ENCODE peak calls at places on chromosomes 11 and 22, in ten cellular contexts. C is suprapubic skin, D is HepG2, V is sigmoid colon, L is K562, F is transverse colon, J is prostate gland, R is SK-N-SH, X is endothelial cell of umbilical vein, N is GM23338. Y is an unnamed sample.

GRCh38 chr11:117230981-117231636 is 764 bp downstream of the PCSK7 start:
- DNase-seq in L (no peak), N (peak), D (no peak), R (no peak), J (no peak), C (peak), X (no peak), F (peak), V (no peak), Y (no peak)

GRCh38 chr11:96486890-96487633 is 97.2 kb downstream of the JRKL start:
- DNase-seq in R (no peak), X (no peak), F (peak), N (peak), L (peak), V (no peak), J (peak), D (peak), C (no peak), Y (peak)

GRCh38 chr11:95282337-95282751 is 51.3 kb upstream of the SESN3 start:
- DNase-seq in D (peak), X (no peak), J (no peak), F (no peak), N (peak), L (no peak), V (peak), R (no peak), C (no peak), Y (no peak)

GRCh38 chr22:31439805-31440204 is 40.4 kb downstream of the DRG1 start:
- DNase-seq in V (no peak), C (no peak), F (no peak), X (no peak), J (no peak), R (no peak), L (no peak), D (no peak), N (no peak), Y (no peak)

GRCh38 chr11:3219281-3219892 is 774 bp upstream of the MRGPRG start:
- DNase-seq in V (peak), D (no peak), L (no peak), N (no peak), F (peak), J (no peak), C (peak), X (no peak), R (no peak), Y (peak)

GRCh38 chr11:102010776-102011500 is 36.3 kb upstream of the CFAP300 start:
- DNase-seq in N (peak), X (peak), J (peak), R (peak), V (no peak), C (peak), D (peak), F (peak), L (peak), Y (peak)

GRCh38 chr11:34972892-34973291 is 56.5 kb downstream of the PDHX start:
- DNase-seq in C (no peak), R (no peak), J (no peak), N (no peak), D (no peak), L (no peak), V (no peak), X (no peak), F (no peak), Y (no peak)

GRCh38 chr22:33579448-33580093 is 340.7 kb downstream of the LARGE1 start:
- DNase-seq in N (peak), D (peak), R (peak), L (peak), X (no peak), V (peak), C (peak), F (peak), J (peak), Y (peak)

GRCh38 chr22:35149149-35149548 is 83.2 kb downstream of the ISX start:
- DNase-seq in L (no peak), N (no peak), R (no peak), F (no peak), J (no peak), D (no peak), C (no peak), X (no peak), V (no peak), Y (no peak)

GRCh38 chr11:1298695-1299492 is 10.5 kb downstream of the TOLLIP start:
- DNase-seq in D (peak), X (no peak), C (peak), L (peak), V (peak), J (peak), N (peak), R (no peak), F (peak), Y (peak)

GRCh38 chr22:50498322-50498861 is 9.1 kb downstream of the LMF2 start:
- DNase-seq in F (peak), N (peak), R (peak), J (peak), D (peak), L (peak), C (peak), X (peak), V (no peak), Y (peak)

DNA sequence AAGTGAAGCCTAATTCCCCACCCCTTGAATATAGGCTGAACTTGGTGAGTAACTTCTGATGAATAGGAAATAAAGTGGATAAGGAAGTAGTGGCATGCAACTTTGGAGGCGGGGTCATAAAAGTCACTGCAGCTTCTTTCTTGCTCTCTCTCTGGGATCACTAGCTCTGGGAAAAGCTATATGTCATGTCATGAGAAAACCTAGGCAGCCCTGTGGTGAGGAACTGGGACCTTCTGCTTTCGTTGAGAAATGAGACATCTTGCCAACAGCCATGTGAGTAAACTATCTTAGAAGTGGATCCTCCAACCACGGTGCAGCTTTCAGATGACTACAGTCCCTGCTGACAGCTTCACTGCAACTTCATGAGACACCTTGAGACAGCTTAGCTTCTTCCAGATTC is 15.7 kb downstream of the ZNF214 start:
- DNase-seq in R (no peak), L (peak), F (peak), J (no peak), X (peak), D (no peak), C (no peak), V (no peak), N (no peak), Y (no peak)
- TF ChIP-seq CTCF in R (no peak), L (no peak), F (no peak), J (no peak), X (no peak), D (no peak), C (no peak), V (no peak), N (no peak), Y (no peak)

GRCh38 chr11:77602385-77603105 is 12.8 kb downstream of the AQP11 start:
- DNase-seq in V (no peak), F (no peak), R (no peak), D (peak), J (no peak), N (no peak), X (peak), L (no peak), C (no peak), Y (no peak)
- TF ChIP-seq POLR2AphosphoS5 in V (no peak), F (peak), R (peak), D (no peak), J (no peak), N (no peak), X (no peak), L (no peak), C (no peak), Y (no peak)

GRCh38 chr11:119888119-119888518 is 159.1 kb upstream of the NECTIN1 start:
- DNase-seq in C (no peak), R (no peak), V (no peak), L (no peak), X (no peak), D (no peak), J (no peak), N (no peak), F (no peak), Y (no peak)
- TF ChIP-seq CTCF in C (no peak), R (no peak), V (no peak), L (no peak), X (no peak), D (no peak), J (no peak), N (no peak), F (no peak), Y (no peak)

DNA sequence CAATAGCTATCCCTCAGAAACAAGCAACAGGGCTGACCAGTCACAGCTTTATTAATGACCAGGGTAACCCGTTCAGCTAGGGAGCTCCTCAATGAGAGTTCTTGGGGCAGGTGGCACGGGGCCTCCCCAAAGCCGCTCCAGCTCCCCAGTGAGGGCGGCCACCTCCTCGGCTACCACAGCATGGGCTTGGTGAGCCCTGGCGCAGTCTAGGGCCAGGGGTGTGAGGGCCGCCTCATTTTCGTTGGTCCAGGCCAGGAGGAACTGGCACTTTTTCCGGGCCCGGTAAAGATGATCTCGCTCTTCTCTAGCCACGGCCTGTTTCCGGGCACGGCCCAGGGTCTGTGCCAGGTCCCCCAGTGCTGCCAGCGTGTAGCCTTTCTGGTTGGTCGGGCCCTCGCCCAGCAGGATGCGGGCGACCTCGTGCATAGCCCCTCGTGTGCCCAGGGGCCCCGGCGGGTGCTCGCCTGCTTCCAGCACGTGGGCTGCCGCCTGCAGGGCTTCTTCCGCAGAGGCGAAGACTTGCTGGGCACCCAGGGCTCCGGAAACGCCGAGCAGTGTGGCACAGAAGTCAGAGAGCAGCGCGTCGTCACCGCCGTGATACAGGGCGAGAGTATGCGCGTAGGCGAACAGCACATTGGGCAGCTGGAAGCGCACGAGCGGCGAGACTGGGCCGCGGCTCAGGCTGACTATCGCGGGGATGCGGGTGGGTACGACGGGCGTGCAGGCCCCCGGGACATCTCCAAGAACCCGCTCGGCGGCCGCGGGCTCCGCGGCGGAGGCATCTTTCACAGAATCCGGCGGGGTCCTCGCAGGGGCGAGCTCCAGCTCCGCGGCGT is 913 bp downstream of the ZNHIT2 start:
- DNase-seq in F (no peak), X (peak), D (no peak), C (peak), R (peak), V (peak), L (no peak), N (peak), J (no peak), Y (peak)
- TF ChIP-seq POLR2AphosphoS5 in F (no peak), X (no peak), D (no peak), C (no peak), R (peak), V (no peak), L (no peak), N (peak), J (no peak), Y (peak)

GRCh38 chr11:118294053-118294452 is 10.5 kb upstream of the CD3E start:
- DNase-seq in R (no peak), X (no peak), V (no peak), J (no peak), D (no peak), N (no peak), C (no peak), F (no peak), L (no peak), Y (no peak)

GRCh38 chr11:118295199-118295598 is 9.3 kb upstream of the CD3E start:
- DNase-seq in D (no peak), V (no peak), F (no peak), N (peak), C (no peak), L (no peak), R (no peak), X (no peak), J (no peak), Y (no peak)

GRCh38 chr11:118291453-118291852 is 13.1 kb upstream of the CD3E start:
- DNase-seq in L (no peak), C (no peak), D (no peak), N (no peak), V (no peak), J (no peak), R (no peak), X (no peak), F (no peak), Y (no peak)

GRCh38 chr11:118290923-118291322 is 13.6 kb upstream of the CD3E start:
- DNase-seq in V (no peak), J (peak), C (no peak), X (peak), D (peak), R (no peak), F (peak), L (peak), N (peak), Y (peak)

DNA sequence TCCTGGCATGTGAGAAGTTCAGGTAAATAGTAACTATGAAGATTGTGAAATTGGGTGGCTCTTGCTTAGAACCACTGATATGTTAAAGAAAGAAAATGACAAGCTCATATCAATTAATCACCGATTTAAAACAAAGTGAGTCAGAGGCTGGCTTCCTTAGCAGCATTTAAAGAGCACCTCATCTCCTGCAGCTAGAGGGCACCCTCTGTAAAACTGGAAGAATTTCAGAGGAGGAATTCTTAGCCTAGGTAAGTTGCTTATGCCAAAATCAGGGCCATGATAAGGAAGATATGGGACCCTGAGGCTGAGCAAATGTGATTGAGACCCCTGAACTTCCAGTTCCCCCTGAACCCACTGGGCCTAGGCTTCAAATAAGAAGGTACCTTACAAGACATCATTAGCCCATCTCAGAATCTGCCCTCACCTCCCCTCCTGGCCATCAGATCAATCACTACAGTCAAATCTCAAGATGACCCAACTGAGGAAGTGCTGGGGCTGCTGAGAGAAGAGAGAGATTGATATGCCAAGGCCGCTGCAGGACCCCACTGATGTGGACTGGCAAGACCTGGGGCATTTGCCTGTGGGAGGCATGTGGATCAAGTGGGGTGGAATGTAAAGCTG is 8.6 kb upstream of the CD3E start:
- DNase-seq in N (peak), L (peak), J (peak), R (no peak), C (no peak), F (peak), V (no peak), D (peak), X (peak), Y (peak)
- TF ChIP-seq CTCF in N (peak), L (peak), J (peak), R (peak), C (peak), F (peak), V (no peak), D (peak), X (peak), Y (peak)

Y was measured in stomach.